ENCODE peak calls at places on chromosomes 7 and 10, in six cellular contexts. V is IMR-90, D is kidney epithelial cell, K is chondrocyte, I is mesothelial cell of epicardium, Y is nephron progenitor cell. C is an unnamed sample.

GRCh38 chr7:66363655-66364054 is 158.5 kb downstream of the TPST1 start:
- DNase-seq in V (no peak), D (no peak), K (no peak), I (no peak), Y (no peak), C (no peak)

GRCh38 chr10:75379234-75379724 is 22.3 kb downstream of the ZNF503 start:
- DNase-seq in V (no peak), D (no peak), K (no peak), I (no peak), Y (no peak), C (no peak)

GRCh38 chr10:101495324-101495925 is 92.6 kb downstream of the POLL start:
- DNase-seq in V (peak; percentile 3), D (no peak), K (no peak), I (no peak), Y (no peak), C (no peak)

GRCh38 chr10:99917963-99918825 is 91.6 kb downstream of the DNMBP start:
- DNase-seq in V (peak; percentile 59), D (no peak), K (no peak), I (peak; percentile 66), Y (peak; percentile 66), C (no peak)

GRCh38 chr7:28490831-28491230 is 78.5 kb downstream of the CREB5 start:
- DNase-seq in V (no peak), D (no peak), K (no peak), I (no peak), Y (no peak), C (no peak)

GRCh38 chr7:150362989-150363769 is 5.4 kb upstream of the REPIN1 start:
- DNase-seq in V (no peak), D (no peak), K (no peak), I (no peak), Y (no peak), C (no peak)

GRCh38 chr7:111883241-111883640 is 320.9 kb upstream of the IMMP2L start:
- DNase-seq in V (no peak), D (no peak), K (no peak), I (no peak), Y (no peak), C (no peak)

GRCh38 chr7:87885018-87885417 is 8.7 kb downstream of the DBF4 start:
- DNase-seq in V (no peak), D (no peak), K (no peak), I (no peak), Y (no peak), C (no peak)

GRCh38 chr10:71755179-71755879 is 18.0 kb downstream of the VSIR start:
- DNase-seq in V (no peak), D (no peak), K (no peak), I (no peak), Y (peak; percentile 41), C (no peak)

GRCh38 chr7:125061776-125062397 is 132.3 kb upstream of the POT1 start:
- DNase-seq in V (peak; percentile 41), D (peak; percentile 71), K (no peak), I (no peak), Y (no peak), C (peak; percentile 10)

GRCh38 chr7:2982831-2983230 is 60.8 kb downstream of the CARD11 start:
- DNase-seq in V (no peak), D (no peak), K (no peak), I (no peak), Y (no peak), C (no peak)

GRCh38 chr10:87642486-87642885 is 17.2 kb upstream of the PAPSS2 start:
- DNase-seq in V (no peak), D (no peak), K (no peak), I (no peak), Y (no peak), C (no peak)

GRCh38 chr10:87640043-87640442 is 19.6 kb upstream of the PAPSS2 start:
- DNase-seq in V (peak; percentile 50), D (no peak), K (no peak), I (no peak), Y (no peak), C (no peak)

GRCh38 chr10:87636313-87636915 is 23.3 kb upstream of the PAPSS2 start:
- DNase-seq in V (no peak), D (no peak), K (no peak), I (no peak), Y (no peak), C (no peak)

GRCh38 chr10:87641065-87641464 is 18.6 kb upstream of the PAPSS2 start:
- DNase-seq in V (no peak), D (no peak), K (no peak), I (no peak), Y (no peak), C (no peak)

GRCh38 chr10:87639493-87639892 is 20.2 kb upstream of the PAPSS2 start:
- DNase-seq in V (no peak), D (no peak), K (no peak), I (no peak), Y (no peak), C (no peak)
- TF ChIP-seq CTCF in V (no peak), D (no peak), K (no peak), I (no peak), Y (no peak), C (no peak)

GRCh38 chr7:135283959-135284638 is 50.5 kb downstream of the STRA8 start:
- DNase-seq in V (no peak), D (no peak), K (no peak), I (peak; percentile 13), Y (no peak), C (no peak)

GRCh38 chr7:135285547-135285946 is 51.9 kb downstream of the STRA8 start:
- DNase-seq in V (no peak), D (no peak), K (no peak), I (no peak), Y (no peak), C (no peak)

GRCh38 chr7:135277161-135277560 is 43.5 kb downstream of the STRA8 start:
- DNase-seq in V (no peak), D (no peak), K (no peak), I (no peak), Y (no peak), C (no peak)

GRCh38 chr7:135282621-135283295 is 49.1 kb downstream of the STRA8 start:
- DNase-seq in V (no peak), D (no peak), K (no peak), I (peak; percentile 20), Y (no peak), C (no peak)

GRCh38 chr7:135281363-135281949 is 47.8 kb downstream of the STRA8 start:
- DNase-seq in V (peak; percentile 87), D (peak; percentile 57), K (no peak), I (peak; percentile 76), Y (peak; percentile 80), C (peak; percentile 80)
- TF ChIP-seq CTCF in V (peak; percentile 100), D (peak; percentile 96), K (peak; percentile 100), I (peak; percentile 75), Y (peak; percentile 92), C (peak; percentile 98)

GRCh38 chr7:21722371-21722770 is 179.5 kb downstream of the DNAH11 start:
- DNase-seq in V (no peak), D (no peak), K (no peak), I (no peak), Y (no peak), C (no peak)
- TF ChIP-seq CTCF in V (no peak), D (peak; percentile 19), K (peak; percentile 42), I (peak; percentile 81), Y (peak; percentile 29), C (no peak)

GRCh38 chr7:33201821-33202220 is 72.5 kb downstream of the BBS9 start:
- DNase-seq in V (no peak), D (no peak), K (no peak), I (no peak), Y (no peak), C (no peak)
- TF ChIP-seq CTCF in V (no peak), D (no peak), K (no peak), I (no peak), Y (no peak), C (no peak)